ENCODE peak calls at places on chromosomes 6 and 20, in seven cellular contexts. One of them, this sample, is unnamed.

GRCh38 chr6:120764312-120764711 is 570.0 kb downstream of the TBC1D32 start:
- DNase-seq in dorsolateral prefrontal cortex: no peak
- DNase-seq in CD4-positive, alpha-beta T cell: no peak
- DNase-seq in sigmoid colon: no peak
- DNase-seq in neural progenitor cell: peak; percentile 30
- DNase-seq in lower lobe of right lung: no peak
- DNase-seq in small intestine: no peak
- DNase-seq in this sample: peak; percentile 13

GRCh38 chr20:52959125-52959524 is 13.0 kb upstream of the TSHZ2 start:
- DNase-seq in dorsolateral prefrontal cortex: no peak
- DNase-seq in CD4-positive, alpha-beta T cell: no peak
- DNase-seq in sigmoid colon: no peak
- DNase-seq in neural progenitor cell: peak; percentile 41
- DNase-seq in lower lobe of right lung: no peak
- DNase-seq in small intestine: no peak
- DNase-seq in this sample: no peak

GRCh38 chr6:154611241-154611640 is 100.8 kb upstream of the CNKSR3 start:
- DNase-seq in dorsolateral prefrontal cortex: no peak
- DNase-seq in CD4-positive, alpha-beta T cell: no peak
- DNase-seq in sigmoid colon: no peak
- DNase-seq in neural progenitor cell: no peak
- DNase-seq in lower lobe of right lung: no peak
- DNase-seq in small intestine: no peak
- DNase-seq in this sample: no peak

GRCh38 chr6:75084872-75085381 is 120.9 kb downstream of the COL12A1 start:
- DNase-seq in dorsolateral prefrontal cortex: no peak
- DNase-seq in CD4-positive, alpha-beta T cell: no peak
- DNase-seq in sigmoid colon: peak; percentile 68
- DNase-seq in neural progenitor cell: peak; percentile 50
- DNase-seq in lower lobe of right lung: peak; percentile 58
- DNase-seq in small intestine: peak; percentile 22
- DNase-seq in this sample: no peak

GRCh38 chr6:161359617-161359945 is 85.7 kb upstream of the AGPAT4 start:
- DNase-seq in dorsolateral prefrontal cortex: no peak
- DNase-seq in CD4-positive, alpha-beta T cell: no peak
- DNase-seq in sigmoid colon: no peak
- DNase-seq in neural progenitor cell: no peak
- DNase-seq in lower lobe of right lung: no peak
- DNase-seq in small intestine: no peak
- DNase-seq in this sample: no peak

GRCh38 chr6:25223421-25224052 is 55.6 kb upstream of the CARMIL1 start:
- DNase-seq in dorsolateral prefrontal cortex: peak; percentile 28
- DNase-seq in CD4-positive, alpha-beta T cell: peak; percentile 62
- DNase-seq in sigmoid colon: no peak
- DNase-seq in neural progenitor cell: peak; percentile 77
- DNase-seq in lower lobe of right lung: peak; percentile 50
- DNase-seq in small intestine: peak; percentile 71
- DNase-seq in this sample: peak; percentile 57

GRCh38 chr6:80028591-80028990 is 24.1 kb downstream of the TTK start:
- DNase-seq in dorsolateral prefrontal cortex: no peak
- DNase-seq in CD4-positive, alpha-beta T cell: no peak
- DNase-seq in sigmoid colon: no peak
- DNase-seq in neural progenitor cell: no peak
- DNase-seq in lower lobe of right lung: no peak
- DNase-seq in small intestine: no peak
- DNase-seq in this sample: no peak

GRCh38 chr6:79964607-79965081 is 17.3 kb upstream of the ELOVL4 start:
- DNase-seq in dorsolateral prefrontal cortex: no peak
- DNase-seq in CD4-positive, alpha-beta T cell: no peak
- DNase-seq in sigmoid colon: no peak
- DNase-seq in neural progenitor cell: no peak
- DNase-seq in lower lobe of right lung: no peak
- DNase-seq in small intestine: no peak
- DNase-seq in this sample: no peak

GRCh38 chr6:99138445-99138844 is 190.7 kb upstream of the FBXL4 start:
- DNase-seq in dorsolateral prefrontal cortex: no peak
- DNase-seq in CD4-positive, alpha-beta T cell: no peak
- DNase-seq in sigmoid colon: no peak
- DNase-seq in neural progenitor cell: no peak
- DNase-seq in lower lobe of right lung: no peak
- DNase-seq in small intestine: peak; percentile 25
- DNase-seq in this sample: no peak

GRCh38 chr6:107870379-107870778 is 46.3 kb upstream of the SCML4 start:
- DNase-seq in dorsolateral prefrontal cortex: no peak
- DNase-seq in CD4-positive, alpha-beta T cell: no peak
- DNase-seq in sigmoid colon: no peak
- DNase-seq in neural progenitor cell: no peak
- DNase-seq in lower lobe of right lung: no peak
- DNase-seq in small intestine: no peak
- DNase-seq in this sample: no peak

GRCh38 chr6:131135244-131136020 is at the start of gene AKAP7:
- DNase-seq in dorsolateral prefrontal cortex: peak; percentile 65
- DNase-seq in CD4-positive, alpha-beta T cell: peak; percentile 42
- DNase-seq in sigmoid colon: peak; percentile 84
- DNase-seq in neural progenitor cell: peak; percentile 91
- DNase-seq in lower lobe of right lung: peak; percentile 89
- DNase-seq in small intestine: peak; percentile 60
- DNase-seq in this sample: peak; percentile 60

GRCh38 chr6:42441059-42441471 is 10.7 kb downstream of the TRERF1 start:
- DNase-seq in dorsolateral prefrontal cortex: no peak
- DNase-seq in CD4-positive, alpha-beta T cell: no peak
- DNase-seq in sigmoid colon: no peak
- DNase-seq in neural progenitor cell: no peak
- DNase-seq in lower lobe of right lung: no peak
- DNase-seq in small intestine: no peak
- DNase-seq in this sample: no peak

GRCh38 chr20:64080013-64080812 is at the start of gene OPRL1:
- DNase-seq in dorsolateral prefrontal cortex: no peak
- DNase-seq in CD4-positive, alpha-beta T cell: no peak
- DNase-seq in sigmoid colon: no peak
- DNase-seq in neural progenitor cell: peak; percentile 54
- DNase-seq in lower lobe of right lung: no peak
- DNase-seq in small intestine: peak; percentile 25
- DNase-seq in this sample: peak; percentile 69

GRCh38 chr20:15928946-15929345 is 644.3 kb downstream of the KIF16B start:
- DNase-seq in dorsolateral prefrontal cortex: no peak
- DNase-seq in CD4-positive, alpha-beta T cell: no peak
- DNase-seq in sigmoid colon: no peak
- DNase-seq in neural progenitor cell: no peak
- DNase-seq in lower lobe of right lung: no peak
- DNase-seq in small intestine: no peak
- DNase-seq in this sample: no peak

GRCh38 chr6:134636221-134636830 is 313.6 kb downstream of the ALDH8A1 start:
- DNase-seq in dorsolateral prefrontal cortex: no peak
- DNase-seq in CD4-positive, alpha-beta T cell: peak; percentile 19
- DNase-seq in sigmoid colon: no peak
- DNase-seq in neural progenitor cell: no peak
- DNase-seq in lower lobe of right lung: no peak
- DNase-seq in small intestine: peak; percentile 55
- DNase-seq in this sample: no peak

GRCh38 chr6:46014511-46015118 is 1.0 kb downstream of the CLIC5 start:
- DNase-seq in dorsolateral prefrontal cortex: no peak
- DNase-seq in CD4-positive, alpha-beta T cell: peak; percentile 22
- DNase-seq in sigmoid colon: no peak
- DNase-seq in neural progenitor cell: peak; percentile 65
- DNase-seq in lower lobe of right lung: peak; percentile 50
- DNase-seq in small intestine: peak; percentile 43
- DNase-seq in this sample: no peak

GRCh38 chr6:94254689-94255088 is 835.3 kb upstream of the EPHA7 start:
- DNase-seq in dorsolateral prefrontal cortex: no peak
- DNase-seq in CD4-positive, alpha-beta T cell: no peak
- DNase-seq in sigmoid colon: no peak
- DNase-seq in neural progenitor cell: peak; percentile 43
- DNase-seq in lower lobe of right lung: no peak
- DNase-seq in small intestine: peak; percentile 52
- DNase-seq in this sample: no peak

GRCh38 chr6:90835584-90836212 is 248.8 kb upstream of the MAP3K7 start:
- DNase-seq in dorsolateral prefrontal cortex: no peak
- DNase-seq in CD4-positive, alpha-beta T cell: no peak
- DNase-seq in sigmoid colon: no peak
- DNase-seq in neural progenitor cell: no peak
- DNase-seq in lower lobe of right lung: no peak
- DNase-seq in small intestine: peak; percentile 56
- DNase-seq in this sample: no peak

GRCh38 chr20:37406010-37406998 is 60.4 kb downstream of the SRC start:
- DNase-seq in dorsolateral prefrontal cortex: no peak
- DNase-seq in CD4-positive, alpha-beta T cell: no peak
- DNase-seq in sigmoid colon: no peak
- DNase-seq in neural progenitor cell: peak; percentile 85
- DNase-seq in lower lobe of right lung: no peak
- DNase-seq in small intestine: peak; percentile 59
- DNase-seq in this sample: peak; percentile 89

GRCh38 chr6:16434885-16435284 is 196.5 kb downstream of the GMPR start:
- DNase-seq in dorsolateral prefrontal cortex: no peak
- DNase-seq in CD4-positive, alpha-beta T cell: no peak
- DNase-seq in sigmoid colon: no peak
- DNase-seq in neural progenitor cell: no peak
- DNase-seq in lower lobe of right lung: no peak
- DNase-seq in small intestine: no peak
- DNase-seq in this sample: no peak

GRCh38 chr6:31152776-31153175 is 4.8 kb downstream of the CCHCR1 start:
- DNase-seq in dorsolateral prefrontal cortex: no peak
- DNase-seq in CD4-positive, alpha-beta T cell: no peak
- DNase-seq in sigmoid colon: no peak
- DNase-seq in neural progenitor cell: no peak
- DNase-seq in lower lobe of right lung: no peak
- DNase-seq in small intestine: no peak
- DNase-seq in this sample: no peak

GRCh38 chr6:16318538-16318937 is 80.2 kb downstream of the GMPR start:
- DNase-seq in dorsolateral prefrontal cortex: no peak
- DNase-seq in CD4-positive, alpha-beta T cell: no peak
- DNase-seq in sigmoid colon: no peak
- DNase-seq in neural progenitor cell: no peak
- DNase-seq in lower lobe of right lung: no peak
- DNase-seq in small intestine: no peak
- DNase-seq in this sample: peak; percentile 17

GRCh38 chr6:42221546-42221945 is 3.9 kb upstream of the MRPS10 start:
- DNase-seq in dorsolateral prefrontal cortex: no peak
- DNase-seq in CD4-positive, alpha-beta T cell: no peak
- DNase-seq in sigmoid colon: no peak
- DNase-seq in neural progenitor cell: no peak
- DNase-seq in lower lobe of right lung: no peak
- DNase-seq in small intestine: no peak
- DNase-seq in this sample: no peak

DNA sequence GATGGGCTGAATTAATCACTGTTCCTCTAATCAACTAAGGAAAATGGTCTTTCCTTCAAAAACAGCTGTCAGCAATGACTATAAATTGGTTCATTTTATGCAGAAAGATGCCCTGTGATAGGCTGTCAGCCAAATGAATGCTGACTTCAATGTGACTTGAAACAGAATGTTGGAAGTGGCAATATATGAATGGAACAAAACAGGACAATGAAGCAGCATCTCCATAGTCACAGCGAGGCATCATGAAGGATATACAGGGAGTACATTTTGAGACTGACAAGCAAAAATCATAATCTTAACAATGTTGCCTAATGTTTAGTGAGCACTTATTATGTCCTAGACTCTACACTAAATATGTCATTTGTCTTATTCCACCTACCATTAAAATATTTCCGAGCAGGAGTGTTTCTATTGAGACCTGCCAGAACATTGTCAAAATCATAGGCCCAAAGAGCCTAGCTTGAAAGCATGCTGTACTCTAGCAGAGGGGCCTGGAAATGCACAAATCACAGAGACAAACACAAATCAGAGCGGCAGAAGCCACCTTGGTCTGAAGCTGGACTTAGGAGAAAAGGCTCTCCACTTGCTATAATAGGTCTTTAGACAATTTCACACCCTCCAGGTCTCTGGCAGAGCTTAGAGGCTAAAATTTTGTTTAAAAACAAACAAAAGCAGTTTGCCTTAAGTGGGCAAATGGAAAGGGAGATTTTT is 63.3 kb downstream of the FAM50B start:
- DNase-seq in dorsolateral prefrontal cortex: no peak
- DNase-seq in CD4-positive, alpha-beta T cell: no peak
- DNase-seq in sigmoid colon: no peak
- DNase-seq in neural progenitor cell: no peak
- DNase-seq in lower lobe of right lung: no peak
- DNase-seq in small intestine: no peak
- DNase-seq in this sample: no peak
- H3K27ac ChIP-seq in dorsolateral prefrontal cortex: peak overlapping the region; percentile 57
- H3K27ac ChIP-seq in CD4-positive, alpha-beta T cell: no peak overlapping the region
- H3K27ac ChIP-seq in sigmoid colon: peak overlapping the region; percentile 90
- H3K27ac ChIP-seq in neural progenitor cell: no peak overlapping the region
- H3K27ac ChIP-seq in lower lobe of right lung: peak overlapping the region; percentile 67
- H3K27ac ChIP-seq in small intestine: no peak overlapping the region
- H3K27ac ChIP-seq in this sample: peak overlapping the region; percentile 75

DNA sequence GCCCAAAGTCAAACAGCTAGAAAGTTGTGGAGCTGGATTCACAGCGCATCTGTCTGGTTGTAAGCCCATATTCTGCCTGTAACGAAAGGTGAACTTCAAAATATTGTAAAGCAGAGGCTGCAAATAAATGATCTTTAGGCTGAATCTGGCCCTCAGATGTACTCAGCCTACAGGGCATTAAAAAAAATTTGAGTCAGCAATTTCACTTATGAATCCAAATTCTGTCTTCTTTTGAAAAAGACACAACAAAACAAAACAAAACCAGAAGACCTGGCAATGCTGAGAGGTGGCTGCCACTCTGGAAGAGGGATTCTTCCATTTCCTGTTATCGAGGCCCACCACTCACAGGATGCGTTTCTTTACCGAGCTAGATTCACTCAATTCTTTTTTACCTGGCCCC is 7.1 kb downstream of the LAMA4 start:
- DNase-seq in dorsolateral prefrontal cortex: no peak
- DNase-seq in CD4-positive, alpha-beta T cell: no peak
- DNase-seq in sigmoid colon: no peak
- DNase-seq in neural progenitor cell: no peak
- DNase-seq in lower lobe of right lung: no peak
- DNase-seq in small intestine: no peak
- DNase-seq in this sample: no peak
- H3K27ac ChIP-seq in dorsolateral prefrontal cortex: no peak overlapping the region
- H3K27ac ChIP-seq in CD4-positive, alpha-beta T cell: no peak overlapping the region
- H3K27ac ChIP-seq in sigmoid colon: peak overlapping the region; percentile 93
- H3K27ac ChIP-seq in neural progenitor cell: no peak overlapping the region
- H3K27ac ChIP-seq in lower lobe of right lung: peak overlapping the region; percentile 2
- H3K27ac ChIP-seq in small intestine: no peak overlapping the region
- H3K27ac ChIP-seq in this sample: no peak overlapping the region

GRCh38 chr6:135869857-135870256 is 18.4 kb downstream of the PDE7B start:
- DNase-seq in dorsolateral prefrontal cortex: no peak
- DNase-seq in CD4-positive, alpha-beta T cell: no peak
- DNase-seq in sigmoid colon: no peak
- DNase-seq in neural progenitor cell: no peak
- DNase-seq in lower lobe of right lung: no peak
- DNase-seq in small intestine: no peak
- DNase-seq in this sample: no peak
- H3K27ac ChIP-seq in dorsolateral prefrontal cortex: no peak overlapping the region
- H3K27ac ChIP-seq in CD4-positive, alpha-beta T cell: no peak overlapping the region
- H3K27ac ChIP-seq in sigmoid colon: no peak overlapping the region
- H3K27ac ChIP-seq in neural progenitor cell: no peak overlapping the region
- H3K27ac ChIP-seq in lower lobe of right lung: no peak overlapping the region
- H3K27ac ChIP-seq in small intestine: no peak overlapping the region
- H3K27ac ChIP-seq in this sample: no peak overlapping the region

DNA sequence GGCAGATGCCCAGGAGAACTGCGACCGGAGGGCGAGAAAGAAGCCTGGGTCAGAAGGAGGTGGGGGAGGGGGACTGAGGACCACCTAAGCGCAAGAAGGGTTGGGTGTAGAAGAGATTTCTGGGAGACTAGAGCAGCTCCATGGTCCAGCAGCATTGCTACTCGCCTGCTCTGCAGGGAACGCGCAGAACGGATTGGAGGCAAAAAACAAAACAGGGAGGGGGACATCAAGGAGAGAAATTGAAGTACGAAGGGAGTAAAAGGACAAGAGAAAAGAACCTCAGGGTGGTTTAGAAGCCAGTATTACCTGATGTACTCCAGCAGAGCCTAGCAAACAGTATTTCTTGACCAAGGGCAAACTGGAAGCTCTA is 534 bp upstream of the GABBR1 start:
- DNase-seq in dorsolateral prefrontal cortex: no peak
- DNase-seq in CD4-positive, alpha-beta T cell: no peak
- DNase-seq in sigmoid colon: peak; percentile 66
- DNase-seq in neural progenitor cell: no peak
- DNase-seq in lower lobe of right lung: no peak
- DNase-seq in small intestine: no peak
- DNase-seq in this sample: no peak
- H3K27ac ChIP-seq in dorsolateral prefrontal cortex: peak overlapping the region; percentile 80
- H3K27ac ChIP-seq in CD4-positive, alpha-beta T cell: peak overlapping the region; percentile 56
- H3K27ac ChIP-seq in sigmoid colon: peak overlapping the region; percentile 89
- H3K27ac ChIP-seq in neural progenitor cell: peak overlapping the region; percentile 2
- H3K27ac ChIP-seq in lower lobe of right lung: peak overlapping the region; percentile 52
- H3K27ac ChIP-seq in small intestine: no peak overlapping the region
- H3K27ac ChIP-seq in this sample: peak overlapping the region; percentile 77

This sample was measured in RWPE1.